ENCODE peak calls at places on chromosomes 4 and X, in seven cellular contexts. X is left ventricle myocardium inferior; D is Right ventricle myocardium superior; H is CD4-positive, alpha-beta memory T cell; C is NK-92 treated with Interleukin-12 subunit alpha and Interleukin-12 subunit beta, amount 100 ng/mL, for 24 hours; F is foreskin fibroblast; N is activated CD4-positive, alpha-beta T cell treated with anti-CD3 and anti-CD28 coated beads, Interleukin-2, amount 10 ng/mL, durations not matched to agents 7 days and 5 days. E is an unnamed sample.

GRCh38 chr4:168998596-168998995 is 11.5 kb downstream of the CBR4 start:
- DNase-seq in X (no peak), D (no peak), H (no peak), C (no peak), F (no peak), N (no peak), E (no peak)

GRCh38 chr4:174314274-174314673 is 30.6 kb downstream of the CEP44 start:
- DNase-seq in X (no peak), D (no peak), H (no peak), C (no peak), F (no peak), N (no peak), E (no peak)

GRCh38 chr4:83268491-83268890 is 16.1 kb downstream of the COQ2 start:
- DNase-seq in X (no peak), D (no peak), H (no peak), C (no peak), F (no peak), N (no peak), E (no peak)

GRCh38 chrX:38539748-38540147 is 21.6 kb upstream of the TSPAN7 start:
- DNase-seq in X (no peak), D (no peak), H (no peak), C (no peak), F (no peak), N (no peak), E (no peak)

GRCh38 chrX:12480956-12481355 is 310.3 kb upstream of the PRPS2 start:
- DNase-seq in X (no peak), D (no peak), H (no peak), C (no peak), F (peak; percentile 25), N (no peak), E (no peak)

GRCh38 chr4:163649557-163650091 is 155.1 kb downstream of the TMA16 start:
- DNase-seq in X (no peak), D (no peak), H (no peak), C (no peak), F (no peak), N (no peak), E (no peak)

GRCh38 chr4:1748465-1748995 is 27.2 kb downstream of the TACC3 start:
- DNase-seq in X (peak; percentile 62), D (peak; percentile 82), H (peak; percentile 67), C (peak; percentile 70), F (peak; percentile 80), N (peak; percentile 85), E (peak; percentile 82)

GRCh38 chr4:153556441-153556815 is 90.3 kb downstream of the TMEM131L start:
- DNase-seq in X (no peak), D (no peak), H (no peak), C (no peak), F (no peak), N (no peak), E (no peak)

GRCh38 chr4:188246488-188246887 is 107.2 kb downstream of the TRIML1 start:
- DNase-seq in X (no peak), D (no peak), H (no peak), C (no peak), F (no peak), N (no peak), E (no peak)

GRCh38 chrX:103329991-103330390 is at the start of gene TCEAL7:
- DNase-seq in X (peak; percentile 23), D (peak; percentile 57), H (no peak), C (no peak), F (peak; percentile 67), N (no peak), E (peak; percentile 26)

GRCh38 chr4:83195280-83195679 is 80.8 kb upstream of the PLAC8 start:
- DNase-seq in X (no peak), D (no peak), H (no peak), C (no peak), F (no peak), N (no peak), E (no peak)

GRCh38 chr4:73730292-73730691 is 10.1 kb upstream of the CXCL8 start:
- DNase-seq in X (no peak), D (no peak), H (no peak), C (no peak), F (peak; percentile 65), N (no peak), E (no peak)

GRCh38 chr4:25903905-25904747 is 9.9 kb upstream of the SMIM20 start:
- DNase-seq in X (no peak), D (no peak), H (no peak), C (no peak), F (peak; percentile 20), N (no peak), E (no peak)

GRCh38 chr4:2042207-2042946 is 16.8 kb upstream of the NAT8L start:
- DNase-seq in X (no peak), D (peak; percentile 35), H (peak; percentile 41), C (no peak), F (peak; percentile 47), N (peak; percentile 37), E (peak; percentile 49)

GRCh38 chr4:74531952-74532794 is 87.2 kb downstream of the AREG start:
- DNase-seq in X (no peak), D (no peak), H (peak; percentile 22), C (no peak), F (peak; percentile 89), N (peak; percentile 10), E (no peak)

GRCh38 chr4:114603455-114603854 is 4.8 kb downstream of the UGT8 start:
- DNase-seq in X (no peak), D (no peak), H (no peak), C (no peak), F (no peak), N (no peak), E (no peak)

GRCh38 chr4:80070880-80071620 is 2.0 kb downstream of the ANTXR2 start:
- DNase-seq in X (no peak), D (no peak), H (no peak), C (no peak), F (peak; percentile 50), N (no peak), E (no peak)

GRCh38 chrX:150854856-150855255 is 43.6 kb downstream of the CD99L2 start:
- DNase-seq in X (no peak), D (no peak), H (no peak), C (no peak), F (no peak), N (no peak), E (no peak)

GRCh38 chr4:67680568-67681222 is 20.3 kb downstream of the UBA6 start:
- DNase-seq in X (no peak), D (no peak), H (no peak), C (no peak), F (peak; percentile 37), N (no peak), E (no peak)

GRCh38 chr4:25792200-25792791 is 70.5 kb downstream of the SEL1L3 start:
- DNase-seq in X (no peak), D (no peak), H (no peak), C (no peak), F (peak; percentile 11), N (peak; percentile 10), E (no peak)

GRCh38 chrX:12975670-12975965 is 708 bp downstream of the TMSB4X start:
- DNase-seq in X (peak; percentile 26), D (peak; percentile 59), H (no peak), C (no peak), F (no peak), N (no peak), E (peak; percentile 52)

GRCh38 chr4:151534195-151534594 is 125.2 kb downstream of the FHIP1A start:
- DNase-seq in X (no peak), D (no peak), H (no peak), C (no peak), F (no peak), N (no peak), E (no peak)

GRCh38 chrX:118211891-118212816 is 95.5 kb upstream of the KLHL13 start:
- DNase-seq in X (no peak), D (no peak), H (no peak), C (no peak), F (no peak), N (no peak), E (no peak)

GRCh38 chr4:133929540-133929939 is 272.0 kb downstream of the PABPC4L start:
- DNase-seq in X (no peak), D (no peak), H (no peak), C (no peak), F (no peak), N (no peak), E (no peak)

GRCh38 chr4:80042821-80043220 is 30.2 kb downstream of the ANTXR2 start:
- DNase-seq in X (no peak), D (no peak), H (no peak), C (no peak), F (no peak), N (no peak), E (no peak)

GRCh38 chr4:147769386-147769785 is 37.5 kb downstream of the ARHGAP10 start:
- DNase-seq in X (no peak), D (no peak), H (no peak), C (no peak), F (no peak), N (no peak), E (no peak)

GRCh38 chr4:102869569-102870227 is 906 bp downstream of the CISD2 start:
- DNase-seq in X (no peak), D (no peak), H (no peak), C (no peak), F (no peak), N (no peak), E (no peak)

GRCh38 chrX:37701588-37701987 is 16.0 kb downstream of the XK start:
- DNase-seq in X (no peak), D (no peak), H (no peak), C (no peak), F (no peak), N (no peak), E (no peak)

GRCh38 chr4:136650541-136651277 is 881.6 kb downstream of the PCDH18 start:
- DNase-seq in X (no peak), D (no peak), H (no peak), C (peak; percentile 1), F (peak; percentile 35), N (no peak), E (no peak)

GRCh38 chr4:3862640-3863420 is 96.6 kb downstream of the ADRA2C start:
- DNase-seq in X (peak; percentile 19), D (peak; percentile 56), H (no peak), C (no peak), F (no peak), N (no peak), E (no peak)

E was measured in left ventricle myocardium superior.